ENCODE peak calls at places on chromosomes 4 and X, in eight cellular contexts. R is mucosa of descending colon, F is GM13977, K is testis, Z is PC-3, J is WERI-Rb-1, I is suprapubic skin, Y is body of pancreas. B is an unnamed sample.

GRCh38 chrX:107448625-107449468 is 605 bp upstream of the FRMPD3 start:
- DNase-seq in R (no peak), F (no peak), K (no peak), Z (peak; percentile 25), J (peak; percentile 44), I (no peak), Y (peak; percentile 10), B (no peak)

GRCh38 chr4:141686146-141686775 is 49.9 kb downstream of the IL15 start:
- DNase-seq in R (no peak), F (no peak), K (no peak), Z (peak; percentile 78), J (no peak), I (no peak), Y (no peak), B (no peak)

GRCh38 chrX:111743316-111743715 is 62.3 kb downstream of the ALG13 start:
- DNase-seq in R (no peak), F (no peak), K (no peak), Z (no peak), J (no peak), I (no peak), Y (no peak), B (no peak)

GRCh38 chr4:124429746-124430250 is 282.7 kb downstream of the ANKRD50 start:
- DNase-seq in R (no peak), F (no peak), K (no peak), Z (peak; percentile 4), J (no peak), I (no peak), Y (no peak), B (no peak)

GRCh38 chrX:2829469-2830246 is 928 bp downstream of the GYG2 start:
- DNase-seq in R (peak; percentile 26), F (no peak), K (no peak), Z (no peak), J (no peak), I (no peak), Y (no peak), B (no peak)

GRCh38 chr4:48341776-48342558 is 638 bp downstream of the SLAIN2 start:
- DNase-seq in R (peak; percentile 77), F (peak; percentile 54), K (peak; percentile 45), Z (peak; percentile 22), J (peak; percentile 55), I (peak; percentile 87), Y (peak; percentile 58), B (peak; percentile 51)

GRCh38 chrX:154409222-154409871 is at the start of gene DNASE1L1:
- DNase-seq in R (peak; percentile 91), F (peak; percentile 58), K (peak; percentile 33), Z (peak; percentile 91), J (no peak), I (peak; percentile 90), Y (peak; percentile 69), B (no peak)

GRCh38 chr4:184016742-184017668 is 111.9 kb downstream of the STOX2 start:
- DNase-seq in R (peak; percentile 37), F (no peak), K (no peak), Z (no peak), J (no peak), I (no peak), Y (no peak), B (no peak)

GRCh38 chrX:57528670-57529255 is 63.0 kb upstream of the ZXDB start:
- DNase-seq in R (no peak), F (peak; percentile 2), K (no peak), Z (peak; percentile 56), J (no peak), I (no peak), Y (peak; percentile 31), B (peak; percentile 9)

GRCh38 chrX:130106071-130106470 is 4.2 kb downstream of the ELF4 start:
- DNase-seq in R (no peak), F (no peak), K (peak; percentile 54), Z (no peak), J (no peak), I (no peak), Y (no peak), B (no peak)

GRCh38 chrX:3501833-3502535 is 155.5 kb upstream of the MXRA5 start:
- DNase-seq in R (no peak), F (no peak), K (no peak), Z (no peak), J (no peak), I (no peak), Y (no peak), B (no peak)

GRCh38 chrX:17654116-17654515 is 83.2 kb upstream of the SCML1 start:
- DNase-seq in R (no peak), F (no peak), K (no peak), Z (no peak), J (no peak), I (no peak), Y (no peak), B (peak; percentile 78)

GRCh38 chr4:117691572-117692351 is 342.5 kb upstream of the NDST3 start:
- DNase-seq in R (no peak), F (no peak), K (no peak), Z (no peak), J (no peak), I (no peak), Y (no peak), B (no peak)

GRCh38 chr4:56907009-56907408 is 691 bp upstream of the REST start:
- DNase-seq in R (peak; percentile 42), F (peak; percentile 31), K (no peak), Z (no peak), J (peak; percentile 16), I (no peak), Y (peak; percentile 12), B (peak; percentile 33)

GRCh38 chr4:55272576-55272975 is 73.5 kb upstream of the SRD5A3 start:
- DNase-seq in R (no peak), F (no peak), K (no peak), Z (no peak), J (peak; percentile 21), I (no peak), Y (no peak), B (no peak)

GRCh38 chr4:125735107-125735506 is 420.4 kb downstream of the FAT4 start:
- DNase-seq in R (no peak), F (no peak), K (peak; percentile 21), Z (peak; percentile 82), J (no peak), I (no peak), Y (peak; percentile 31), B (no peak)

GRCh38 chr4:125739760-125740159 is 425.0 kb downstream of the FAT4 start:
- DNase-seq in R (no peak), F (no peak), K (no peak), Z (no peak), J (no peak), I (no peak), Y (no peak), B (no peak)

GRCh38 chr4:125732682-125733081 is 417.9 kb downstream of the FAT4 start:
- DNase-seq in R (no peak), F (no peak), K (no peak), Z (no peak), J (no peak), I (no peak), Y (no peak), B (no peak)

GRCh38 chr4:125734504-125734903 is 419.7 kb downstream of the FAT4 start:
- DNase-seq in R (no peak), F (no peak), K (no peak), Z (no peak), J (no peak), I (no peak), Y (no peak), B (no peak)

DNA sequence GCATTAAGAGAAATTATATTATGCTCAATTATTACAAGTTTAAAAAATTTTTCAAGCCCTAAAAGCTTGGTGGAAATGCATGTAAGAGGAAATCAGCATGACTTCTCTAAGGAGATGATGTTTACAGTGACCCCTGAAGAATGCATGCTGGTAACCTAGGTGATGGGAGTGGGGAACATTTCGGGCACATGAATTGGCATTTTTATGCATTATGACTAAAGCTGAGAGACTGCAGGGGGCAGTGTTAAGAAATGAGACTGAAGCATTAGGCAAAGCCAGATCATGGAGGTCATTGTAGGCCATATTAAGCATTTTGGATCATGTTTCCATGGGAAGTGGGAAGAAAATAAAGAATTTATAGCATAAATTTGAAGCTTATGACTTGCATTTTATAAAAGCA is 421.3 kb downstream of the FAT4 start:
- DNase-seq in R (no peak), F (no peak), K (no peak), Z (peak; percentile 44), J (no peak), I (no peak), Y (no peak), B (no peak)
- TF ChIP-seq CTCF in R (no peak), F (peak; percentile 19), K (no peak), Z (peak; percentile 44), J (peak; percentile 22), I (no peak), Y (no peak), B (no peak)

GRCh38 chr4:4386296-4386735 is 586 bp upstream of the NSG1 start:
- DNase-seq in R (no peak), F (peak; percentile 46), K (no peak), Z (no peak), J (no peak), I (no peak), Y (no peak), B (peak; percentile 53)
- TF ChIP-seq CTCF in R (no peak), F (no peak), K (no peak), Z (no peak), J (no peak), I (no peak), Y (no peak), B (no peak)

GRCh38 chrX:115966920-115967319 is 203.6 kb upstream of the AGTR2 start:
- DNase-seq in R (no peak), F (no peak), K (no peak), Z (no peak), J (no peak), I (no peak), Y (no peak), B (no peak)

GRCh38 chrX:115970718-115971117 is 199.8 kb upstream of the AGTR2 start:
- DNase-seq in R (no peak), F (no peak), K (no peak), Z (no peak), J (no peak), I (no peak), Y (no peak), B (no peak)

GRCh38 chrX:115972717-115973116 is 197.8 kb upstream of the AGTR2 start:
- DNase-seq in R (no peak), F (no peak), K (no peak), Z (no peak), J (no peak), I (no peak), Y (no peak), B (no peak)

GRCh38 chrX:115968436-115969252 is 201.9 kb upstream of the AGTR2 start:
- DNase-seq in R (peak; percentile 60), F (peak; percentile 30), K (peak; percentile 69), Z (no peak), J (no peak), I (no peak), Y (peak; percentile 43), B (no peak)
- TF ChIP-seq CTCF in R (no peak), F (peak; percentile 4), K (peak; percentile 8), Z (no peak), J (peak; percentile 17), I (no peak), Y (no peak), B (no peak)

DNA sequence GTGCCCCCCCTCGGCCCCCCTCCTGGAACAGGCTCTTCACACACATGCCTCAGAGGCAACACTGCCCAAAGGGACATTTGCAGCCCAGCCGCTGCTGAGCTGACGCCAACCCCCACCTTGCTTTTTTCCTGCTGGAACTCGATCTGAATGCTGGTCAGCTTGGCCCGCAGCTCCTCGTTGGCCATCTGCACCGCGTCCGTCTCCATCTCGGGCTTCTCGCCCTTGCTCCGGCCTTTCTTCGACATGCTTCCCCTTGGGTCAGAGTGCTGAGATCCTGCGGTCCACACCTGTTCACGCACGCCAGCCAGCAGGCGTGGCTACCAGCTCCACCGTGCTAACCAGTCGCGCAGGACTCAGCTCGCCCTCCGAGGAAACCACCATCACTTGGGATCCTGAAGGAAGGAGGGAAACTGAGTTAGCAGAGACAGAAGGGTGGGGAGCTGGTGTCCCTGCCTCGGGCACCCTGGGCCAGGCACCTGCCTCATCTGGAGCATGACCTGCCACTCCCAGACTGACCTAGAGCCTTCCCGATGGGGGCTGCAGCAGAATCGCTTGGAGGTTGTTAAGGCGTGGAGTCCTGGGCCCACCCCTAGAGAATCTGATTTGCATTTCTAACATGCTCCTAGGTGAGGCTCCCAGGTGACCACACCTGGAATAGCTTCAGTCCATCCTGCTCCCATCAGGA is 87.6 kb downstream of the JAKMIP1 start:
- DNase-seq in R (no peak), F (no peak), K (peak; percentile 5), Z (no peak), J (no peak), I (peak; percentile 57), Y (no peak), B (no peak)
- TF ChIP-seq CTCF in R (no peak), F (no peak), K (no peak), Z (no peak), J (no peak), I (no peak), Y (no peak), B (no peak)